ENCODE peak calls at places on chromosomes 5 and 9, in six cellular contexts. One of them, this sample, is unnamed. For H3K4me1, the result is how much of the 10 kb centered on the place peaks cover.

GRCh38 chr9:71763752-71764332 is 4.5 kb downstream of the CEMIP2 start:
- DNase-seq in psoas muscle: no peak
- DNase-seq in endodermal cell: no peak
- DNase-seq in pancreas: no peak
- DNase-seq in cardiac muscle cell: peak
- DNase-seq in MM.1S: no peak
- DNase-seq in this sample: no peak

GRCh38 chr5:142215915-142216681 is 107.5 kb downstream of the NDFIP1 start:
- DNase-seq in psoas muscle: peak
- DNase-seq in endodermal cell: no peak
- DNase-seq in pancreas: no peak
- DNase-seq in cardiac muscle cell: peak
- DNase-seq in MM.1S: no peak
- DNase-seq in this sample: peak

GRCh38 chr5:96734871-96735325 is 72.7 kb downstream of the CAST start:
- DNase-seq in psoas muscle: no peak
- DNase-seq in endodermal cell: no peak
- DNase-seq in pancreas: no peak
- DNase-seq in cardiac muscle cell: peak
- DNase-seq in MM.1S: no peak
- DNase-seq in this sample: no peak

GRCh38 chr5:103511554-103511885 is 51.1 kb downstream of the NUDT12 start:
- DNase-seq in psoas muscle: no peak
- DNase-seq in endodermal cell: no peak
- DNase-seq in pancreas: no peak
- DNase-seq in cardiac muscle cell: no peak
- DNase-seq in MM.1S: no peak
- DNase-seq in this sample: no peak

GRCh38 chr9:20650750-20651299 is 28.5 kb upstream of the MLLT3 start:
- DNase-seq in psoas muscle: no peak
- DNase-seq in endodermal cell: no peak
- DNase-seq in pancreas: no peak
- DNase-seq in cardiac muscle cell: no peak
- DNase-seq in MM.1S: no peak
- DNase-seq in this sample: no peak

GRCh38 chr5:179251276-179251969 is 93.8 kb downstream of the ADAMTS2 start:
- DNase-seq in psoas muscle: no peak
- DNase-seq in endodermal cell: peak
- DNase-seq in pancreas: no peak
- DNase-seq in cardiac muscle cell: no peak
- DNase-seq in MM.1S: no peak
- DNase-seq in this sample: no peak

GRCh38 chr5:80033513-80033912 is 1.6 kb upstream of the THBS4 start:
- DNase-seq in psoas muscle: no peak
- DNase-seq in endodermal cell: no peak
- DNase-seq in pancreas: no peak
- DNase-seq in cardiac muscle cell: no peak
- DNase-seq in MM.1S: no peak
- DNase-seq in this sample: no peak

GRCh38 chr5:86320266-86320665 is 297.5 kb upstream of the COX7C start:
- DNase-seq in psoas muscle: no peak
- DNase-seq in endodermal cell: no peak
- DNase-seq in pancreas: no peak
- DNase-seq in cardiac muscle cell: no peak
- DNase-seq in MM.1S: no peak
- DNase-seq in this sample: no peak

GRCh38 chr5:157877821-157878220 is 18.9 kb upstream of the CLINT1 start:
- DNase-seq in psoas muscle: no peak
- DNase-seq in endodermal cell: no peak
- DNase-seq in pancreas: no peak
- DNase-seq in cardiac muscle cell: peak
- DNase-seq in MM.1S: no peak
- DNase-seq in this sample: no peak

GRCh38 chr5:83149671-83150070 is 72.3 kb downstream of the XRCC4 start:
- DNase-seq in psoas muscle: no peak
- DNase-seq in endodermal cell: no peak
- DNase-seq in pancreas: no peak
- DNase-seq in cardiac muscle cell: peak
- DNase-seq in MM.1S: no peak
- DNase-seq in this sample: no peak

GRCh38 chr9:85108229-85108628 is 438.7 kb downstream of the NTRK2 start:
- DNase-seq in psoas muscle: no peak
- DNase-seq in endodermal cell: no peak
- DNase-seq in pancreas: no peak
- DNase-seq in cardiac muscle cell: no peak
- DNase-seq in MM.1S: no peak
- DNase-seq in this sample: no peak

GRCh38 chr5:116084231-116084630 is 594 bp upstream of the COMMD10 start:
- DNase-seq in psoas muscle: no peak
- DNase-seq in endodermal cell: no peak
- DNase-seq in pancreas: peak
- DNase-seq in cardiac muscle cell: peak
- DNase-seq in MM.1S: no peak
- DNase-seq in this sample: no peak

GRCh38 chr9:26166537-26166936 is 488.3 kb upstream of the TUSC1 start:
- DNase-seq in psoas muscle: no peak
- DNase-seq in endodermal cell: no peak
- DNase-seq in pancreas: no peak
- DNase-seq in cardiac muscle cell: no peak
- DNase-seq in MM.1S: no peak
- DNase-seq in this sample: no peak

GRCh38 chr5:151020304-151021031 is at the start of gene GPX3:
- DNase-seq in psoas muscle: peak
- DNase-seq in endodermal cell: peak
- DNase-seq in pancreas: peak
- DNase-seq in cardiac muscle cell: peak
- DNase-seq in MM.1S: no peak
- DNase-seq in this sample: peak

GRCh38 chr9:97980918-97981827 is 2.0 kb upstream of the ANP32B start:
- DNase-seq in psoas muscle: peak
- DNase-seq in endodermal cell: no peak
- DNase-seq in pancreas: no peak
- DNase-seq in cardiac muscle cell: no peak
- DNase-seq in MM.1S: no peak
- DNase-seq in this sample: no peak

GRCh38 chr9:85038061-85038460 is 368.5 kb downstream of the NTRK2 start:
- DNase-seq in psoas muscle: no peak
- DNase-seq in endodermal cell: no peak
- DNase-seq in pancreas: no peak
- DNase-seq in cardiac muscle cell: no peak
- DNase-seq in MM.1S: no peak
- DNase-seq in this sample: no peak

GRCh38 chr5:168706655-168707069 is 127.5 kb upstream of the PANK3 start:
- DNase-seq in psoas muscle: no peak
- DNase-seq in endodermal cell: peak
- DNase-seq in pancreas: no peak
- DNase-seq in cardiac muscle cell: peak
- DNase-seq in MM.1S: peak
- DNase-seq in this sample: peak

GRCh38 chr5:128615578-128615977 is 77.5 kb upstream of the FBN2 start:
- DNase-seq in psoas muscle: no peak
- DNase-seq in endodermal cell: no peak
- DNase-seq in pancreas: no peak
- DNase-seq in cardiac muscle cell: no peak
- DNase-seq in MM.1S: no peak
- DNase-seq in this sample: no peak

GRCh38 chr5:137439645-137440044 is 59.5 kb downstream of the SPOCK1 start:
- DNase-seq in psoas muscle: no peak
- DNase-seq in endodermal cell: no peak
- DNase-seq in pancreas: no peak
- DNase-seq in cardiac muscle cell: no peak
- DNase-seq in MM.1S: no peak
- DNase-seq in this sample: no peak

GRCh38 chr9:127537792-127538191 is 74.3 kb upstream of the STXBP1 start:
- DNase-seq in psoas muscle: no peak
- DNase-seq in endodermal cell: peak
- DNase-seq in pancreas: no peak
- DNase-seq in cardiac muscle cell: no peak
- DNase-seq in MM.1S: no peak
- DNase-seq in this sample: no peak

GRCh38 chr5:61624966-61625681 is 293.1 kb downstream of the ZSWIM6 start:
- DNase-seq in psoas muscle: no peak
- DNase-seq in endodermal cell: no peak
- DNase-seq in pancreas: no peak
- DNase-seq in cardiac muscle cell: no peak
- DNase-seq in MM.1S: no peak
- DNase-seq in this sample: no peak

GRCh38 chr5:6066026-6066425 is 312.3 kb downstream of the MED10 start:
- DNase-seq in psoas muscle: no peak
- DNase-seq in endodermal cell: no peak
- DNase-seq in pancreas: no peak
- DNase-seq in cardiac muscle cell: no peak
- DNase-seq in MM.1S: no peak
- DNase-seq in this sample: no peak

GRCh38 chr5:34490501-34491250 is 165.5 kb upstream of the RAI14 start:
- DNase-seq in psoas muscle: no peak
- DNase-seq in endodermal cell: peak
- DNase-seq in pancreas: no peak
- DNase-seq in cardiac muscle cell: peak
- DNase-seq in MM.1S: no peak
- DNase-seq in this sample: no peak

GRCh38 chr5:876398-877365 is 15.9 kb downstream of the BRD9 start:
- DNase-seq in psoas muscle: peak
- DNase-seq in endodermal cell: no peak
- DNase-seq in pancreas: peak
- DNase-seq in cardiac muscle cell: no peak
- DNase-seq in MM.1S: no peak
- DNase-seq in this sample: peak

GRCh38 chr5:82640901-82641300 is 362.7 kb upstream of the RPS23 start:
- DNase-seq in psoas muscle: no peak
- DNase-seq in endodermal cell: no peak
- DNase-seq in pancreas: no peak
- DNase-seq in cardiac muscle cell: peak
- DNase-seq in MM.1S: no peak
- DNase-seq in this sample: no peak

GRCh38 chr5:37501152-37501551 is 122.0 kb downstream of the WDR70 start:
- DNase-seq in psoas muscle: no peak
- DNase-seq in endodermal cell: no peak
- DNase-seq in pancreas: no peak
- DNase-seq in cardiac muscle cell: peak
- DNase-seq in MM.1S: no peak
- DNase-seq in this sample: no peak

GRCh38 chr9:95249986-95250385 is 67.5 kb downstream of the FANCC start:
- DNase-seq in psoas muscle: no peak
- DNase-seq in endodermal cell: no peak
- DNase-seq in pancreas: no peak
- DNase-seq in cardiac muscle cell: no peak
- DNase-seq in MM.1S: no peak
- DNase-seq in this sample: no peak

GRCh38 chr5:763397-763796 is 21.1 kb downstream of the ZDHHC11B start:
- DNase-seq in psoas muscle: no peak
- DNase-seq in endodermal cell: no peak
- DNase-seq in pancreas: peak
- DNase-seq in cardiac muscle cell: no peak
- DNase-seq in MM.1S: no peak
- DNase-seq in this sample: peak

GRCh38 chr5:14229734-14230133 is 86.6 kb downstream of the TRIO start:
- DNase-seq in psoas muscle: no peak
- DNase-seq in endodermal cell: no peak
- DNase-seq in pancreas: no peak
- DNase-seq in cardiac muscle cell: no peak
- DNase-seq in MM.1S: no peak
- DNase-seq in this sample: no peak

GRCh38 chr5:149684371-149684770 is 45.7 kb upstream of the PPARGC1B start:
- DNase-seq in psoas muscle: no peak
- DNase-seq in endodermal cell: no peak
- DNase-seq in pancreas: no peak
- DNase-seq in cardiac muscle cell: no peak
- DNase-seq in MM.1S: no peak
- DNase-seq in this sample: no peak
- H3K27ac ChIP-seq in psoas muscle: no peak
- H3K27ac ChIP-seq in endodermal cell: no peak
- H3K27ac ChIP-seq in pancreas: no peak
- H3K27ac ChIP-seq in cardiac muscle cell: peak
- H3K27ac ChIP-seq in MM.1S: no peak
- H3K27ac ChIP-seq in this sample: no peak

DNA sequence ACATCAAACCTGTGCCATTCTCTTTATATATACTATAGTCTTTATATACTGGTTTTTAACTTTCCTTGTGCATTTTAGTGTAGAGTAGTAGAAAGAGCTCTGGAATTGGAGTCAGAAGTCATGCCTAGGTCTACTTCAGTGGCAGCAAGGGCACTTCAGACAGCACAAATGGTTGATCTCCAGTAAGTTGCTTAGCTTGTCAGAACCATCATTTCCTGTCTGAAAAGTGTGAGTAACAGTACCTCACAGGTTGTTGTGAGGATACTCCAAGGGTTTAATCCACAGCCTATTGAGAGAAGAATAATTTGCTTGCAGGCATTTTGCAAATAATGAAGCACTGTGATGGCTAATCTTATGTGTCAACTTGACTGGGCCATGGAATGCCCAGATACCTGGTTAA is 95.8 kb upstream of the NR4A3 start:
- DNase-seq in psoas muscle: no peak
- DNase-seq in endodermal cell: no peak
- DNase-seq in pancreas: no peak
- DNase-seq in cardiac muscle cell: no peak
- DNase-seq in MM.1S: no peak
- DNase-seq in this sample: no peak
- H3K4me1 ChIP-seq in psoas muscle: under half
- H3K4me1 ChIP-seq in endodermal cell: under half
- H3K4me1 ChIP-seq in pancreas: under half
- H3K4me1 ChIP-seq in cardiac muscle cell: under half
- H3K4me1 ChIP-seq in MM.1S: under half
- H3K4me1 ChIP-seq in this sample: under half

GRCh38 chr5:31194458-31194808 is 947 bp downstream of the CDH6 start:
- DNase-seq in psoas muscle: no peak
- DNase-seq in endodermal cell: no peak
- DNase-seq in pancreas: no peak
- DNase-seq in cardiac muscle cell: peak
- DNase-seq in MM.1S: no peak
- DNase-seq in this sample: no peak

GRCh38 chr5:31194892-31195291 is 1.4 kb downstream of the CDH6 start:
- DNase-seq in psoas muscle: no peak
- DNase-seq in endodermal cell: no peak
- DNase-seq in pancreas: no peak
- DNase-seq in cardiac muscle cell: no peak
- DNase-seq in MM.1S: no peak
- DNase-seq in this sample: no peak

GRCh38 chr5:31193591-31194457 is at the start of gene CDH6:
- DNase-seq in psoas muscle: no peak
- DNase-seq in endodermal cell: peak
- DNase-seq in pancreas: peak
- DNase-seq in cardiac muscle cell: peak
- DNase-seq in MM.1S: no peak
- DNase-seq in this sample: peak

GRCh38 chr5:31192442-31192841 is 1.0 kb upstream of the CDH6 start:
- DNase-seq in psoas muscle: no peak
- DNase-seq in endodermal cell: no peak
- DNase-seq in pancreas: no peak
- DNase-seq in cardiac muscle cell: no peak
- DNase-seq in MM.1S: no peak
- DNase-seq in this sample: no peak

GRCh38 chr5:31193026-31193425 is 460 bp upstream of the CDH6 start:
- DNase-seq in psoas muscle: no peak
- DNase-seq in endodermal cell: no peak
- DNase-seq in pancreas: no peak
- DNase-seq in cardiac muscle cell: no peak
- DNase-seq in MM.1S: no peak
- DNase-seq in this sample: no peak
- H3K27ac ChIP-seq in psoas muscle: no peak
- H3K27ac ChIP-seq in endodermal cell: peak
- H3K27ac ChIP-seq in pancreas: no peak
- H3K27ac ChIP-seq in cardiac muscle cell: no peak
- H3K27ac ChIP-seq in MM.1S: no peak
- H3K27ac ChIP-seq in this sample: no peak

GRCh38 chr5:143316337-143316736 is 87.1 kb downstream of the NR3C1 start:
- DNase-seq in psoas muscle: no peak
- DNase-seq in endodermal cell: no peak
- DNase-seq in pancreas: no peak
- DNase-seq in cardiac muscle cell: no peak
- DNase-seq in MM.1S: no peak
- DNase-seq in this sample: no peak
- H3K4me1 ChIP-seq in psoas muscle: half or more
- H3K4me1 ChIP-seq in endodermal cell: under half
- H3K4me1 ChIP-seq in pancreas: under half
- H3K4me1 ChIP-seq in cardiac muscle cell: under half
- H3K4me1 ChIP-seq in MM.1S: under half
- H3K4me1 ChIP-seq in this sample: under half

This sample was measured in aorta.